ENCODE peak calls at places on chromosomes 16 and 17, in six cellular contexts. P is stimulated activated CD4-positive, alpha-beta T cell treated with anti-CD3 and anti-CD28 coated beads, Interleukin-4, amount 100 ng/mL, for 1 hour; Y is D341Med; I is SK-N-DZ; N is cardiac muscle cell; Q is activated CD4-positive, alpha-beta T cell treated with anti-CD3 and anti-CD28 coated beads, Interleukin-2, amount 50 U/mL, for 24 hours. C is an unnamed sample.

GRCh38 chr16:9191274-9191850 is 99.9 kb downstream of the HAPSTR1 start:
- DNase-seq in P (no peak), N (no peak), I (no peak), Y (no peak), Q (no peak), C (no peak)

GRCh38 chr16:31713945-31714898 is 159.4 kb upstream of the ZNF267 start:
- DNase-seq in N (peak), Y (no peak), Q (no peak), I (peak), P (no peak), C (no peak)

GRCh38 chr17:19003966-19004600 is 481 bp downstream of the FAM83G start:
- DNase-seq in P (peak), N (peak), Y (peak), Q (peak), I (no peak), C (no peak)

GRCh38 chr17:81025756-81026155 is 9.2 kb upstream of the BAIAP2 start:
- DNase-seq in P (no peak), Q (no peak), Y (peak), I (no peak), N (no peak), C (no peak)

GRCh38 chr17:68324114-68324513 is 32.8 kb downstream of the ARSG start:
- DNase-seq in Y (no peak), Q (no peak), N (no peak), P (no peak), I (no peak), C (no peak)

GRCh38 chr16:87854907-87855683 is 14.2 kb downstream of the SLC7A5 start:
- DNase-seq in Y (peak), P (no peak), Q (no peak), N (no peak), I (no peak), C (no peak)

GRCh38 chr16:4689864-4690704 is 3.3 kb upstream of the NUDT16L1 start:
- DNase-seq in I (no peak), Y (no peak), Q (no peak), N (no peak), P (no peak), C (no peak)

GRCh38 chr16:77993111-77993571 is 29.2 kb upstream of the CLEC3A start:
- DNase-seq in I (no peak), Q (no peak), N (no peak), Y (peak), P (no peak), C (no peak)

GRCh38 chr17:378068-378467 is 25.5 kb upstream of the RPH3AL start:
- DNase-seq in Q (no peak), N (no peak), P (no peak), I (no peak), Y (no peak), C (no peak)

GRCh38 chr17:17782425-17783120 is 54.2 kb downstream of the SREBF1 start:
- DNase-seq in Q (no peak), I (peak), N (peak), P (no peak), Y (no peak), C (peak)

GRCh38 chr17:13825526-13826040 is 223.9 kb upstream of the HS3ST3A1 start:
- DNase-seq in I (no peak), Q (no peak), Y (no peak), N (no peak), P (no peak), C (no peak)

GRCh38 chr17:2405247-2405926 is 4.5 kb upstream of the MNT start:
- DNase-seq in P (no peak), Q (no peak), N (peak), Y (no peak), I (no peak), C (no peak)